ENCODE peak calls at places on chromosomes 4 and X, in six cellular contexts. D is A549, A is endothelial cell of umbilical vein, M is K562, G is HepG2, I is GM12878. R is an unnamed sample.

GRCh38 chr4:123833156-123833555 is 436.6 kb downstream of the SPRY1 start:
- DNase-seq in D (no peak), A (peak), M (no peak), G (no peak), I (no peak), R (no peak)

GRCh38 chr4:3461515-3462291 is 1.4 kb upstream of the DOK7 start:
- DNase-seq in D (no peak), A (peak), M (no peak), G (no peak), I (no peak), R (peak)

GRCh38 chrX:139924696-139925094 is 8.2 kb downstream of the ATP11C start:
- DNase-seq in D (no peak), A (peak), M (no peak), G (peak), I (no peak), R (no peak)

GRCh38 chr4:26248647-26249046 is 72.2 kb upstream of the RBPJ start:
- DNase-seq in D (no peak), A (no peak), M (no peak), G (no peak), I (no peak), R (peak)

GRCh38 chrX:2840961-2841360 is 12.2 kb downstream of the GYG2 start:
- DNase-seq in D (no peak), A (no peak), M (no peak), G (no peak), I (no peak), R (no peak)

GRCh38 chr4:105831189-105831588 is 64.1 kb upstream of the NPNT start:
- DNase-seq in D (no peak), A (no peak), M (no peak), G (no peak), I (no peak), R (no peak)

GRCh38 chr4:140963883-140964282 is 169.4 kb downstream of the RNF150 start:
- DNase-seq in D (no peak), A (no peak), M (no peak), G (no peak), I (no peak), R (no peak)

GRCh38 chr4:13704020-13704419 is 76.5 kb upstream of the BOD1L1 start:
- DNase-seq in D (no peak), A (no peak), M (no peak), G (no peak), I (no peak), R (peak)

GRCh38 chr4:73257995-73258667 is 467 bp downstream of the ANKRD17 start:
- DNase-seq in D (peak), A (peak), M (peak), G (peak), I (no peak), R (peak)

GRCh38 chr4:180380733-180381132 is 1862.5 kb upstream of the TENM3 start:
- DNase-seq in D (peak), A (no peak), M (no peak), G (no peak), I (no peak), R (peak)

GRCh38 chr4:5217411-5217810 is 166.1 kb downstream of the STK32B start:
- DNase-seq in D (no peak), A (no peak), M (no peak), G (no peak), I (no peak), R (no peak)

GRCh38 chr4:148289740-148290139 is 152.5 kb downstream of the NR3C2 start:
- DNase-seq in D (no peak), A (peak), M (no peak), G (no peak), I (no peak), R (no peak)

GRCh38 chr4:176186721-176187395 is 8.5 kb downstream of the SPATA4 start:
- DNase-seq in D (no peak), A (no peak), M (no peak), G (no peak), I (no peak), R (no peak)

GRCh38 chr4:54784188-54784671 is 126.5 kb downstream of the KIT start:
- DNase-seq in D (no peak), A (no peak), M (peak), G (no peak), I (no peak), R (no peak)

GRCh38 chr4:52914051-52914605 is 52.0 kb downstream of the RASL11B start:
- DNase-seq in D (no peak), A (peak), M (no peak), G (peak), I (no peak), R (no peak)

GRCh38 chrX:53279296-53280237 is 1.8 kb downstream of the IQSEC2 start:
- DNase-seq in D (no peak), A (no peak), M (peak), G (no peak), I (no peak), R (no peak)
- TF ChIP-seq MYC in D (no peak), A (no peak), M (no peak), G (no peak), I (no peak), R (no peak)

GRCh38 chrX:153514259-153514658 is 3.2 kb upstream of the ATP2B3 start:
- DNase-seq in D (no peak), A (no peak), M (no peak), G (no peak), I (no peak), R (no peak)
- TF ChIP-seq POLR2A in D (no peak), A (peak), M (no peak), G (no peak), I (no peak), R (no peak)

DNA sequence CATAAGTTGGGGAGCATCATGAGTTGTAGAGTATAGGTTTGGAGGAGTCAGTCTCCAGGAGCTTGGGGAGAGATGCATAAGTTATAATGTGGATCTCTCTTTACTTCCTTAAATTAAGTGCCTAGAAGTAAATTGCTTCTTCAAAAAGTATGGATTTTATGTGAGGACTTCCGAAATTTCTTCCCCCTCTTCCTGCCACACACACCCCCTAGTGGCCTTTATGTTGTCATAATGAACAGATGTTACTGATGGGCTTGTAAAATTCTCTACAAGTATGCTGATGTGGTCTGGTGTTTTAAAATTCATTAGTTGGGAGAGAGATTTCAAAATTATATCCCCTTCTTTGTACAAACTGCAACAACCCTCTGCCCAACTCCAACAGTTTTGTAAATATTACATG is 2.3 kb upstream of the METTL14 start:
- DNase-seq in D (peak), A (no peak), M (peak), G (peak), I (no peak), R (peak)
- TF ChIP-seq MAX in D (no peak), A (no peak), M (no peak), G (no peak), I (no peak), R (no peak)

DNA sequence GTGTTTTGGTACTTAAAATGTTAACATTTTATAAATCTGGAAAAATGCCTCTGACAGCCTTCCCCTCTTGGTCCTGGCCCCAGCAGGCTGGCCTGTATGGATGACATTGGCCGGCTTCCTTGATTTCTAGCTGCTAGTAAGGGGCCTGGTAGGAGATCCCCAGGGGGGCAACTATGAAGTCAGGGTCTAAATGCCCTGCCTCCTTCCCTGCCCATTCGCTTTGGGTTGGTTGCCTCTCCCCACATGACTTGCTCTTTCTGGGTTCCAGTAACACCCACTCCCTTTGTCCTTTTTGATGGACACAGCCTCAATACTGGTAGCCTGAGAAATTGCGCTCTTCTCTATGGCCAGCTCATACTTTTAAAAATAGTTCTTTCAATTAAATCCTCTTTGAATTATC is 78.0 kb upstream of the MAD2L1 start:
- DNase-seq in D (no peak), A (no peak), M (no peak), G (no peak), I (no peak), R (no peak)
- TF ChIP-seq MYC in D (no peak), A (no peak), M (no peak), G (no peak), I (no peak), R (no peak)

GRCh38 chr4:88382621-88383020 is 4.0 kb downstream of the HERC6 start:
- DNase-seq in D (peak), A (no peak), M (no peak), G (no peak), I (peak), R (no peak)

GRCh38 chr4:88378691-88379559 is at the start of gene HERC6:
- DNase-seq in D (peak), A (peak), M (peak), G (peak), I (peak), R (peak)
- TF ChIP-seq POLR2A in D (peak), A (no peak), M (no peak), G (no peak), I (peak), R (no peak)

GRCh38 chrX:1205681-1206611 is 6.5 kb downstream of the CRLF2 start:
- DNase-seq in D (peak), A (peak), M (peak), G (no peak), I (no peak), R (peak)

GRCh38 chrX:1212532-1212931 is at the start of gene CRLF2:
- DNase-seq in D (peak), A (no peak), M (no peak), G (no peak), I (peak), R (peak)

GRCh38 chrX:1202251-1202650 is 10.2 kb downstream of the CRLF2 start:
- DNase-seq in D (no peak), A (no peak), M (no peak), G (no peak), I (no peak), R (no peak)

GRCh38 chrX:1210844-1211243 is 1.6 kb downstream of the CRLF2 start:
- DNase-seq in D (no peak), A (no peak), M (no peak), G (no peak), I (no peak), R (no peak)

GRCh38 chrX:1207496-1208025 is 4.9 kb downstream of the CRLF2 start:
- DNase-seq in D (no peak), A (no peak), M (no peak), G (no peak), I (no peak), R (no peak)
- TF ChIP-seq MAX in D (no peak), A (no peak), M (no peak), G (no peak), I (no peak), R (no peak)

DNA sequence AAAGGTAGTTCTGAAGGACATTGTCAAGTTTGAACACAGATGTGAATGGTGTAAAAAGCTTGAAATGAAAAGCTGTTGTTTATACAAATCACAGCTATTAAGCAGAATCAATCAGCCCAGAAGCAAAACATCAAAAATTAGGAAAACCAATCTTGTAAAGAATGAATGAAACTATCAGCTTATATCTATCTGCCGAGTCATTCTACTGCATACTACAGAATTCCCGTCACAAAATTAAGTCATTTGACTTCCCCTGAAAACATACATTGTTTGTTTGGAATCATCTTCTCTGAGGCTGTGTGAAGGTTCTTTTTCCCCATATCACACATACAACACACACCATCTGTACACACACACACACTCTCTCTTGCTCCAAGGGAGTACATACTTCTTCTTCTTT is 80.3 kb downstream of the RFC1 start:
- DNase-seq in D (no peak), A (no peak), M (no peak), G (no peak), I (no peak), R (no peak)
- TF ChIP-seq MYC in D (no peak), A (no peak), M (no peak), G (no peak), I (no peak), R (no peak)